ENCODE peak calls at places on chromosomes 7 and 10, in nine cellular contexts. One of them, this sample, is unnamed.

GRCh38 chr7:143385891-143386781 is 5.0 kb downstream of the ZYX start:
- DNase-seq in NCI-H446: no peak
- DNase-seq in T-cell: peak
- DNase-seq in EH: peak
- DNase-seq in left lobe of liver: peak
- DNase-seq in RWPE1: no peak
- DNase-seq in lung: no peak
- DNase-seq in type B pancreatic cell: no peak
- DNase-seq in fibroblast of the aortic adventitia: no peak
- DNase-seq in this sample: no peak

GRCh38 chr10:114634607-114634974 is 23.5 kb downstream of the ABLIM1 start:
- DNase-seq in NCI-H446: peak
- DNase-seq in T-cell: no peak
- DNase-seq in EH: peak
- DNase-seq in left lobe of liver: no peak
- DNase-seq in RWPE1: peak
- DNase-seq in lung: peak
- DNase-seq in type B pancreatic cell: no peak
- DNase-seq in fibroblast of the aortic adventitia: peak
- DNase-seq in this sample: peak

GRCh38 chr10:24962998-24963397 is 10.6 kb upstream of the PRTFDC1 start:
- DNase-seq in NCI-H446: no peak
- DNase-seq in T-cell: no peak
- DNase-seq in EH: no peak
- DNase-seq in left lobe of liver: no peak
- DNase-seq in RWPE1: peak
- DNase-seq in lung: no peak
- DNase-seq in type B pancreatic cell: no peak
- DNase-seq in fibroblast of the aortic adventitia: no peak
- DNase-seq in this sample: no peak

GRCh38 chr10:127999801-128000200 is 92.9 kb downstream of the PTPRE start:
- DNase-seq in NCI-H446: no peak
- DNase-seq in T-cell: no peak
- DNase-seq in EH: no peak
- DNase-seq in left lobe of liver: no peak
- DNase-seq in RWPE1: no peak
- DNase-seq in lung: no peak
- DNase-seq in type B pancreatic cell: no peak
- DNase-seq in fibroblast of the aortic adventitia: no peak
- DNase-seq in this sample: no peak

GRCh38 chr10:113820507-113820906 is 33.4 kb downstream of the DCLRE1A start:
- DNase-seq in NCI-H446: no peak
- DNase-seq in T-cell: no peak
- DNase-seq in EH: no peak
- DNase-seq in left lobe of liver: no peak
- DNase-seq in RWPE1: no peak
- DNase-seq in lung: no peak
- DNase-seq in type B pancreatic cell: no peak
- DNase-seq in fibroblast of the aortic adventitia: no peak
- DNase-seq in this sample: no peak

GRCh38 chr7:80273327-80273726 is 138.7 kb downstream of the GNAI1 start:
- DNase-seq in NCI-H446: no peak
- DNase-seq in T-cell: no peak
- DNase-seq in EH: peak
- DNase-seq in left lobe of liver: no peak
- DNase-seq in RWPE1: peak
- DNase-seq in lung: no peak
- DNase-seq in type B pancreatic cell: no peak
- DNase-seq in fibroblast of the aortic adventitia: peak
- DNase-seq in this sample: no peak

GRCh38 chr7:55464422-55464821 is 99.3 kb downstream of the LANCL2 start:
- DNase-seq in NCI-H446: no peak
- DNase-seq in T-cell: no peak
- DNase-seq in EH: peak
- DNase-seq in left lobe of liver: no peak
- DNase-seq in RWPE1: no peak
- DNase-seq in lung: no peak
- DNase-seq in type B pancreatic cell: no peak
- DNase-seq in fibroblast of the aortic adventitia: no peak
- DNase-seq in this sample: no peak

GRCh38 chr10:126836009-126836408 is 69.2 kb upstream of the DOCK1 start:
- DNase-seq in NCI-H446: no peak
- DNase-seq in T-cell: no peak
- DNase-seq in EH: no peak
- DNase-seq in left lobe of liver: no peak
- DNase-seq in RWPE1: no peak
- DNase-seq in lung: no peak
- DNase-seq in type B pancreatic cell: no peak
- DNase-seq in fibroblast of the aortic adventitia: no peak
- DNase-seq in this sample: no peak

GRCh38 chr10:16828731-16829175 is 11.5 kb upstream of the RSU1 start:
- DNase-seq in NCI-H446: no peak
- DNase-seq in T-cell: no peak
- DNase-seq in EH: peak
- DNase-seq in left lobe of liver: no peak
- DNase-seq in RWPE1: no peak
- DNase-seq in lung: no peak
- DNase-seq in type B pancreatic cell: no peak
- DNase-seq in fibroblast of the aortic adventitia: peak
- DNase-seq in this sample: no peak

GRCh38 chr7:42932861-42933591 is 850 bp downstream of the MRPL32 start:
- DNase-seq in NCI-H446: no peak
- DNase-seq in T-cell: no peak
- DNase-seq in EH: peak
- DNase-seq in left lobe of liver: no peak
- DNase-seq in RWPE1: peak
- DNase-seq in lung: no peak
- DNase-seq in type B pancreatic cell: no peak
- DNase-seq in fibroblast of the aortic adventitia: peak
- DNase-seq in this sample: no peak

GRCh38 chr7:135775230-135775629 is 26.6 kb upstream of the FAM180A start:
- DNase-seq in NCI-H446: no peak
- DNase-seq in T-cell: no peak
- DNase-seq in EH: no peak
- DNase-seq in left lobe of liver: no peak
- DNase-seq in RWPE1: no peak
- DNase-seq in lung: no peak
- DNase-seq in type B pancreatic cell: no peak
- DNase-seq in fibroblast of the aortic adventitia: peak
- DNase-seq in this sample: no peak

GRCh38 chr10:92692085-92692671 is 2.4 kb downstream of the HHEX start:
- DNase-seq in NCI-H446: no peak
- DNase-seq in T-cell: no peak
- DNase-seq in EH: no peak
- DNase-seq in left lobe of liver: peak
- DNase-seq in RWPE1: no peak
- DNase-seq in lung: no peak
- DNase-seq in type B pancreatic cell: no peak
- DNase-seq in fibroblast of the aortic adventitia: no peak
- DNase-seq in this sample: no peak

GRCh38 chr7:96114190-96114589 is 207.7 kb downstream of the SLC25A13 start:
- DNase-seq in NCI-H446: no peak
- DNase-seq in T-cell: no peak
- DNase-seq in EH: no peak
- DNase-seq in left lobe of liver: no peak
- DNase-seq in RWPE1: no peak
- DNase-seq in lung: no peak
- DNase-seq in type B pancreatic cell: no peak
- DNase-seq in fibroblast of the aortic adventitia: no peak
- DNase-seq in this sample: no peak

GRCh38 chr7:112056409-112056808 is 149.8 kb downstream of the DOCK4 start:
- DNase-seq in NCI-H446: no peak
- DNase-seq in T-cell: no peak
- DNase-seq in EH: no peak
- DNase-seq in left lobe of liver: no peak
- DNase-seq in RWPE1: peak
- DNase-seq in lung: peak
- DNase-seq in type B pancreatic cell: no peak
- DNase-seq in fibroblast of the aortic adventitia: peak
- DNase-seq in this sample: no peak

This sample was measured in H54.